ENCODE peak calls at places on chromosomes 12 and 14, in nine cellular contexts. One of them, this sample, is unnamed.
A peak's percentile ranks its signal among the peaks of the same experiment; 100 is the strongest.

GRCh38 chr14:28635387-28635786 is 131.2 kb upstream of the FOXG1 start:
- DNase-seq in KG1: peak; percentile 1
- DNase-seq in HT1080: peak; percentile 52
- DNase-seq in amygdala: no peak
- DNase-seq in lung microvascular endothelial cell: peak; percentile 47
- DNase-seq in stimulated activated CD4-positive, alpha-beta T cell treated with anti-CD3 and anti-CD28 coated beads, Interleukin-1b, Interleukin-23, amount 100 ng/mL, for 1 hour: no peak
- DNase-seq in NCI-H1417: peak; percentile 26
- DNase-seq in AG09319: no peak
- DNase-seq in tibial artery: no peak
- DNase-seq in this sample: peak; percentile 18

GRCh38 chr14:45757655-45758054 is 504.7 kb upstream of the MIS18BP1 start:
- DNase-seq in KG1: no peak
- DNase-seq in HT1080: no peak
- DNase-seq in amygdala: no peak
- DNase-seq in lung microvascular endothelial cell: no peak
- DNase-seq in stimulated activated CD4-positive, alpha-beta T cell treated with anti-CD3 and anti-CD28 coated beads, Interleukin-1b, Interleukin-23, amount 100 ng/mL, for 1 hour: no peak
- DNase-seq in NCI-H1417: no peak
- DNase-seq in AG09319: no peak
- DNase-seq in tibial artery: no peak
- DNase-seq in this sample: no peak

GRCh38 chr14:35594616-35595015 is 60.7 kb downstream of the INSM2 start:
- DNase-seq in KG1: no peak
- DNase-seq in HT1080: no peak
- DNase-seq in amygdala: no peak
- DNase-seq in lung microvascular endothelial cell: no peak
- DNase-seq in stimulated activated CD4-positive, alpha-beta T cell treated with anti-CD3 and anti-CD28 coated beads, Interleukin-1b, Interleukin-23, amount 100 ng/mL, for 1 hour: no peak
- DNase-seq in NCI-H1417: no peak
- DNase-seq in AG09319: no peak
- DNase-seq in tibial artery: no peak
- DNase-seq in this sample: no peak

GRCh38 chr12:50620050-50620974 is 115.5 kb downstream of the DIP2B start:
- DNase-seq in KG1: no peak
- DNase-seq in HT1080: peak; percentile 91
- DNase-seq in amygdala: peak; percentile 20
- DNase-seq in lung microvascular endothelial cell: no peak
- DNase-seq in stimulated activated CD4-positive, alpha-beta T cell treated with anti-CD3 and anti-CD28 coated beads, Interleukin-1b, Interleukin-23, amount 100 ng/mL, for 1 hour: no peak
- DNase-seq in NCI-H1417: peak; percentile 63
- DNase-seq in AG09319: peak; percentile 49
- DNase-seq in tibial artery: no peak
- DNase-seq in this sample: peak; percentile 83

GRCh38 chr14:22418631-22419030 is 170.4 kb downstream of the DAD1 start:
- DNase-seq in KG1: no peak
- DNase-seq in HT1080: no peak
- DNase-seq in amygdala: no peak
- DNase-seq in lung microvascular endothelial cell: no peak
- DNase-seq in stimulated activated CD4-positive, alpha-beta T cell treated with anti-CD3 and anti-CD28 coated beads, Interleukin-1b, Interleukin-23, amount 100 ng/mL, for 1 hour: no peak
- DNase-seq in NCI-H1417: no peak
- DNase-seq in AG09319: no peak
- DNase-seq in tibial artery: no peak
- DNase-seq in this sample: no peak

GRCh38 chr14:79764288-79764687 is 447.0 kb downstream of the DIO2 start:
- DNase-seq in KG1: no peak
- DNase-seq in HT1080: no peak
- DNase-seq in amygdala: no peak
- DNase-seq in lung microvascular endothelial cell: no peak
- DNase-seq in stimulated activated CD4-positive, alpha-beta T cell treated with anti-CD3 and anti-CD28 coated beads, Interleukin-1b, Interleukin-23, amount 100 ng/mL, for 1 hour: no peak
- DNase-seq in NCI-H1417: peak; percentile 41
- DNase-seq in AG09319: no peak
- DNase-seq in tibial artery: no peak
- DNase-seq in this sample: no peak

GRCh38 chr12:114272071-114272470 is 133.9 kb downstream of the TBX5 start:
- DNase-seq in KG1: no peak
- DNase-seq in HT1080: no peak
- DNase-seq in amygdala: no peak
- DNase-seq in lung microvascular endothelial cell: no peak
- DNase-seq in stimulated activated CD4-positive, alpha-beta T cell treated with anti-CD3 and anti-CD28 coated beads, Interleukin-1b, Interleukin-23, amount 100 ng/mL, for 1 hour: no peak
- DNase-seq in NCI-H1417: no peak
- DNase-seq in AG09319: no peak
- DNase-seq in tibial artery: no peak
- DNase-seq in this sample: no peak

GRCh38 chr12:5861426-5861825 is 83.6 kb downstream of the ANO2 start:
- DNase-seq in KG1: no peak
- DNase-seq in HT1080: no peak
- DNase-seq in amygdala: no peak
- DNase-seq in lung microvascular endothelial cell: no peak
- DNase-seq in stimulated activated CD4-positive, alpha-beta T cell treated with anti-CD3 and anti-CD28 coated beads, Interleukin-1b, Interleukin-23, amount 100 ng/mL, for 1 hour: no peak
- DNase-seq in NCI-H1417: no peak
- DNase-seq in AG09319: no peak
- DNase-seq in tibial artery: no peak
- DNase-seq in this sample: no peak

GRCh38 chr12:16509411-16509810 is 96.6 kb downstream of the LMO3 start:
- DNase-seq in KG1: no peak
- DNase-seq in HT1080: no peak
- DNase-seq in amygdala: no peak
- DNase-seq in lung microvascular endothelial cell: no peak
- DNase-seq in stimulated activated CD4-positive, alpha-beta T cell treated with anti-CD3 and anti-CD28 coated beads, Interleukin-1b, Interleukin-23, amount 100 ng/mL, for 1 hour: no peak
- DNase-seq in NCI-H1417: no peak
- DNase-seq in AG09319: no peak
- DNase-seq in tibial artery: no peak
- DNase-seq in this sample: no peak

GRCh38 chr12:104462931-104463339 is 6.2 kb downstream of the CHST11 start:
- DNase-seq in KG1: no peak
- DNase-seq in HT1080: peak; percentile 30
- DNase-seq in amygdala: no peak
- DNase-seq in lung microvascular endothelial cell: no peak
- DNase-seq in stimulated activated CD4-positive, alpha-beta T cell treated with anti-CD3 and anti-CD28 coated beads, Interleukin-1b, Interleukin-23, amount 100 ng/mL, for 1 hour: no peak
- DNase-seq in NCI-H1417: no peak
- DNase-seq in AG09319: no peak
- DNase-seq in tibial artery: no peak
- DNase-seq in this sample: no peak

GRCh38 chr14:92655372-92655771 is 93.1 kb downstream of the LGMN start:
- DNase-seq in KG1: no peak
- DNase-seq in HT1080: no peak
- DNase-seq in amygdala: no peak
- DNase-seq in lung microvascular endothelial cell: no peak
- DNase-seq in stimulated activated CD4-positive, alpha-beta T cell treated with anti-CD3 and anti-CD28 coated beads, Interleukin-1b, Interleukin-23, amount 100 ng/mL, for 1 hour: no peak
- DNase-seq in NCI-H1417: no peak
- DNase-seq in AG09319: no peak
- DNase-seq in tibial artery: no peak
- DNase-seq in this sample: no peak

GRCh38 chr14:106802413-106803364 is 1276.3 kb downstream of the TMEM121 start:
- DNase-seq in KG1: no peak
- DNase-seq in HT1080: no peak
- DNase-seq in amygdala: no peak
- DNase-seq in lung microvascular endothelial cell: no peak
- DNase-seq in stimulated activated CD4-positive, alpha-beta T cell treated with anti-CD3 and anti-CD28 coated beads, Interleukin-1b, Interleukin-23, amount 100 ng/mL, for 1 hour: no peak
- DNase-seq in NCI-H1417: peak; percentile 8
- DNase-seq in AG09319: no peak
- DNase-seq in tibial artery: no peak
- DNase-seq in this sample: no peak

GRCh38 chr12:67952787-67953186 is 36.5 kb upstream of the IFNG-AS1 start:
- DNase-seq in KG1: no peak
- DNase-seq in HT1080: no peak
- DNase-seq in amygdala: no peak
- DNase-seq in lung microvascular endothelial cell: no peak
- DNase-seq in stimulated activated CD4-positive, alpha-beta T cell treated with anti-CD3 and anti-CD28 coated beads, Interleukin-1b, Interleukin-23, amount 100 ng/mL, for 1 hour: no peak
- DNase-seq in NCI-H1417: no peak
- DNase-seq in AG09319: no peak
- DNase-seq in tibial artery: no peak
- DNase-seq in this sample: no peak

GRCh38 chr14:58626441-58626840 is 11.3 kb upstream of the DACT1 start:
- DNase-seq in KG1: no peak
- DNase-seq in HT1080: peak; percentile 74
- DNase-seq in amygdala: no peak
- DNase-seq in lung microvascular endothelial cell: no peak
- DNase-seq in stimulated activated CD4-positive, alpha-beta T cell treated with anti-CD3 and anti-CD28 coated beads, Interleukin-1b, Interleukin-23, amount 100 ng/mL, for 1 hour: no peak
- DNase-seq in NCI-H1417: no peak
- DNase-seq in AG09319: no peak
- DNase-seq in tibial artery: no peak
- DNase-seq in this sample: peak; percentile 60

GRCh38 chr14:99270491-99271287 is 1.3 kb downstream of the BCL11B start:
- DNase-seq in KG1: no peak
- DNase-seq in HT1080: no peak
- DNase-seq in amygdala: no peak
- DNase-seq in lung microvascular endothelial cell: no peak
- DNase-seq in stimulated activated CD4-positive, alpha-beta T cell treated with anti-CD3 and anti-CD28 coated beads, Interleukin-1b, Interleukin-23, amount 100 ng/mL, for 1 hour: no peak
- DNase-seq in NCI-H1417: peak; percentile 73
- DNase-seq in AG09319: no peak
- DNase-seq in tibial artery: peak; percentile 67
- DNase-seq in this sample: no peak

GRCh38 chr14:81031488-81031887 is 76.1 kb downstream of the TSHR start:
- DNase-seq in KG1: no peak
- DNase-seq in HT1080: no peak
- DNase-seq in amygdala: no peak
- DNase-seq in lung microvascular endothelial cell: no peak
- DNase-seq in stimulated activated CD4-positive, alpha-beta T cell treated with anti-CD3 and anti-CD28 coated beads, Interleukin-1b, Interleukin-23, amount 100 ng/mL, for 1 hour: no peak
- DNase-seq in NCI-H1417: no peak
- DNase-seq in AG09319: no peak
- DNase-seq in tibial artery: no peak
- DNase-seq in this sample: no peak

GRCh38 chr14:77790566-77791224 is 9.2 kb upstream of the ADCK1 start:
- DNase-seq in KG1: no peak
- DNase-seq in HT1080: no peak
- DNase-seq in amygdala: no peak
- DNase-seq in lung microvascular endothelial cell: no peak
- DNase-seq in stimulated activated CD4-positive, alpha-beta T cell treated with anti-CD3 and anti-CD28 coated beads, Interleukin-1b, Interleukin-23, amount 100 ng/mL, for 1 hour: no peak
- DNase-seq in NCI-H1417: no peak
- DNase-seq in AG09319: no peak
- DNase-seq in tibial artery: peak; percentile 39
- DNase-seq in this sample: no peak

This sample was measured in A172.